ENCODE peak calls at places on chromosomes 16 and 17, in nine cellular contexts. S is foreskin fibroblast; L is GM23248; H is EH; G is COR-L47; Z is HTR-8/SVneo; M is NCI-H1092; N is activated CD4-positive, CD25-positive, alpha-beta regulatory T cell; A is activated effector memory CD4-positive, alpha-beta T cell treated with anti-CD3 and anti-CD28 coated beads, Interleukin-2, amount 50 U/mL, for 16 hours. T is an unnamed sample.

GRCh38 chr17:67982686-67983085 is 13.6 kb downstream of the C17orf58 start:
- DNase-seq in G (no peak), M (no peak), Z (no peak), S (no peak), N (no peak), A (no peak), L (no peak), H (no peak), T (no peak)

GRCh38 chr17:8019665-8020064 is 17.2 kb downstream of the GUCY2D start:
- DNase-seq in A (no peak), H (peak; percentile 4), S (no peak), N (no peak), Z (no peak), G (no peak), L (peak; percentile 76), M (no peak), T (no peak)

GRCh38 chr16:7449808-7450207 is 117.2 kb downstream of the RBFOX1 start:
- DNase-seq in L (no peak), M (no peak), G (no peak), N (no peak), A (no peak), H (no peak), S (no peak), Z (no peak), T (no peak)

GRCh38 chr17:14922421-14922820 is 342.7 kb downstream of the PMP22 start:
- DNase-seq in M (no peak), S (peak; percentile 57), A (no peak), H (peak; percentile 44), G (no peak), L (peak; percentile 45), Z (no peak), N (no peak), T (no peak)

GRCh38 chr16:86824751-86825310 is 246.5 kb downstream of the FOXL1 start:
- DNase-seq in G (no peak), A (peak; percentile 45), S (no peak), Z (peak; percentile 37), N (no peak), L (no peak), H (no peak), M (no peak), T (no peak)

GRCh38 chr17:7446669-7447068 is 1.8 kb downstream of the CHRNB1 start:
- DNase-seq in A (no peak), L (peak; percentile 22), Z (no peak), M (no peak), G (no peak), S (no peak), N (no peak), H (no peak), T (no peak)

GRCh38 chr17:66965801-66966528 is 1.5 kb downstream of the CACNG4 start:
- DNase-seq in G (no peak), A (no peak), Z (no peak), S (no peak), N (no peak), L (no peak), M (no peak), H (no peak), T (no peak)

GRCh38 chr17:37388266-37388665 is 12.5 kb downstream of the C17orf78 start:
- DNase-seq in A (no peak), M (no peak), L (peak; percentile 50), H (peak; percentile 52), N (no peak), S (peak; percentile 54), Z (no peak), G (no peak), T (no peak)

GRCh38 chr17:14245002-14245401 is 8.3 kb upstream of the CDRT15 start:
- DNase-seq in G (no peak), L (no peak), S (no peak), H (no peak), N (no peak), M (no peak), A (no peak), Z (no peak), T (no peak)

GRCh38 chr16:1809281-1809801 is 15.8 kb upstream of the IGFALS start:
- DNase-seq in N (no peak), S (no peak), Z (no peak), M (no peak), L (no peak), H (no peak), A (no peak), G (no peak), T (no peak)

GRCh38 chr17:66330646-66331037 is 28.2 kb downstream of the PRKCA start:
- DNase-seq in S (no peak), A (no peak), M (no peak), Z (no peak), N (no peak), G (no peak), H (no peak), L (no peak), T (no peak)

GRCh38 chr16:629289-630023 is 1.3 kb upstream of the WFIKKN1 start:
- DNase-seq in S (peak; percentile 46), A (no peak), G (no peak), L (no peak), M (no peak), H (no peak), N (no peak), Z (no peak), T (no peak)

GRCh38 chr16:57962046-57962445 is 8.9 kb downstream of the CNGB1 start:
- DNase-seq in L (no peak), G (no peak), S (no peak), M (no peak), Z (no peak), N (no peak), H (no peak), A (no peak), T (no peak)

GRCh38 chr16:12750554-12750918 is 53.2 kb downstream of the CPPED1 start:
- DNase-seq in A (no peak), G (no peak), M (no peak), Z (no peak), S (no peak), H (no peak), L (no peak), N (no peak), T (no peak)

GRCh38 chr17:74924250-74924948 is at the start of gene OTOP2:
- DNase-seq in S (no peak), A (no peak), M (no peak), G (no peak), Z (no peak), L (no peak), N (no peak), H (no peak), T (no peak)

GRCh38 chr16:83906690-83907089 is 7.8 kb downstream of the MLYCD start:
- DNase-seq in Z (no peak), S (no peak), G (no peak), N (no peak), H (peak; percentile 22), M (no peak), L (no peak), A (no peak), T (no peak)

GRCh38 chr16:81237282-81237681 is 1.2 kb upstream of the BCO1 start:
- DNase-seq in H (peak; percentile 37), S (peak; percentile 14), A (no peak), L (no peak), N (no peak), Z (no peak), M (peak; percentile 12), G (no peak), T (no peak)

GRCh38 chr17:74883241-74883750 is 10.1 kb downstream of the FADS6 start:
- DNase-seq in G (no peak), S (no peak), N (no peak), Z (no peak), H (peak; percentile 24), L (peak; percentile 60), A (no peak), M (no peak), T (no peak)

GRCh38 chr16:3182608-3183444 is 5.2 kb upstream of the OR1F1 start:
- DNase-seq in A (peak; percentile 71), L (peak; percentile 62), N (peak; percentile 39), M (no peak), H (peak; percentile 74), Z (no peak), S (peak; percentile 69), G (no peak), T (no peak)

GRCh38 chr16:2236362-2237075 is at the start of gene DNASE1L2:
- DNase-seq in H (peak; percentile 50), A (no peak), S (peak; percentile 66), Z (no peak), N (no peak), L (peak; percentile 76), G (no peak), M (no peak), T (no peak)

GRCh38 chr16:82043680-82044584 is 8.9 kb downstream of the HSD17B2 start:
- DNase-seq in L (peak; percentile 94), N (no peak), M (no peak), H (peak; percentile 88), S (peak; percentile 90), A (no peak), Z (no peak), G (no peak), T (no peak)

GRCh38 chr16:11356573-11357331 is 11.5 kb downstream of the RMI2 start:
- DNase-seq in H (peak; percentile 73), A (peak; percentile 82), M (peak; percentile 10), G (peak; percentile 7), L (peak; percentile 77), N (peak; percentile 29), S (peak; percentile 80), Z (peak; percentile 64), T (no peak)

GRCh38 chr16:56630134-56630533 is 2.3 kb upstream of the MT1M start:
- DNase-seq in S (no peak), A (no peak), N (no peak), M (no peak), H (no peak), Z (no peak), L (no peak), G (no peak), T (no peak)

GRCh38 chr17:68155692-68156091 is 92.2 kb upstream of the AMZ2 start:
- DNase-seq in H (no peak), Z (no peak), A (no peak), S (no peak), L (no peak), G (no peak), N (no peak), M (no peak), T (no peak)

GRCh38 chr16:14289692-14290340 is 218.7 kb downstream of the MRTFB start:
- DNase-seq in H (peak; percentile 36), G (peak; percentile 59), N (no peak), S (peak; percentile 21), A (no peak), Z (no peak), M (no peak), L (peak; percentile 25), T (no peak)

GRCh38 chr16:16096161-16096857 is 127.0 kb downstream of the ABCC6 start:
- DNase-seq in M (no peak), N (no peak), Z (no peak), S (peak; percentile 71), L (peak; percentile 51), H (peak; percentile 95), A (no peak), G (no peak), T (no peak)

GRCh38 chr17:17402558-17402957 is 74.2 kb upstream of the MED9 start:
- DNase-seq in L (peak; percentile 51), H (peak; percentile 61), S (no peak), A (no peak), N (no peak), M (no peak), G (no peak), Z (peak; percentile 56), T (no peak)

GRCh38 chr17:17073006-17073626 is 30.9 kb downstream of the MPRIP start:
- DNase-seq in Z (no peak), H (no peak), S (no peak), G (no peak), A (peak; percentile 39), N (no peak), M (no peak), L (no peak), T (no peak)

GRCh38 chr16:75273054-75273925 is 21.9 kb upstream of the BCAR1 start:
- DNase-seq in S (peak; percentile 71), L (peak; percentile 71), G (no peak), N (no peak), Z (no peak), M (no peak), A (no peak), H (peak; percentile 60), T (no peak)

GRCh38 chr16:3690991-3691720 is 26.2 kb downstream of the TRAP1 start:
- DNase-seq in S (peak; percentile 66), G (no peak), Z (no peak), M (no peak), H (peak; percentile 68), L (peak; percentile 64), A (no peak), N (no peak), T (no peak)

GRCh38 chr16:35748621-35749252 is 2289.3 kb downstream of the TP53TG3F start:
- DNase-seq in N (no peak), Z (no peak), H (no peak), M (no peak), A (no peak), L (no peak), G (no peak), S (no peak), T (no peak)